ENCODE peak calls at places on chromosomes 6 and 20, in four cellular contexts. O is fibroblast of lung, U is left lung, T is uterus. X is an unnamed sample.

GRCh38 chr6:27295301-27296079 is 16.6 kb downstream of the POM121L2 start:
- DNase-seq in T (no peak), O (peak; percentile 66), U (no peak), X (no peak)

GRCh38 chr6:150142657-150143501 is at the start of gene PPP1R14C:
- DNase-seq in U (peak; percentile 88), O (no peak), T (no peak), X (no peak)

GRCh38 chr6:98416027-98416426 is 418.3 kb upstream of the POU3F2 start:
- DNase-seq in U (no peak), O (no peak), T (no peak), X (no peak)

GRCh38 chr6:77467038-77467437 is 3.7 kb upstream of the HTR1B start:
- DNase-seq in T (no peak), O (peak; percentile 31), U (no peak), X (no peak)

GRCh38 chr6:13615802-13616140 is 636 bp downstream of the NOL7 start:
- DNase-seq in O (peak; percentile 45), U (peak; percentile 89), T (peak; percentile 32), X (peak; percentile 33)

GRCh38 chr20:49318430-49319203 is 40.8 kb upstream of the ZNFX1 start:
- DNase-seq in U (peak; percentile 83), O (no peak), T (no peak), X (no peak)

GRCh38 chr6:25253371-25253770 is 25.8 kb upstream of the CARMIL1 start:
- DNase-seq in U (no peak), O (no peak), T (no peak), X (no peak)

GRCh38 chr6:10402648-10403311 is 12.1 kb downstream of the TFAP2A start:
- DNase-seq in U (no peak), T (no peak), O (no peak), X (no peak)

GRCh38 chr20:36407196-36407733 is 101.1 kb downstream of the DLGAP4 start:
- DNase-seq in U (no peak), O (no peak), T (no peak), X (no peak)

GRCh38 chr20:819680-820327 is 13.7 kb upstream of the FAM110A start:
- DNase-seq in U (no peak), O (no peak), T (no peak), X (no peak)

GRCh38 chr6:111792914-111793700 is 80.1 kb downstream of the FYN start:
- DNase-seq in U (no peak), T (no peak), O (no peak), X (no peak)

GRCh38 chr6:138517635-138518034 is 18.3 kb upstream of the NHSL1 start:
- DNase-seq in T (peak; percentile 24), U (no peak), O (peak; percentile 46), X (no peak)

GRCh38 chr6:67880939-67881705 is 754.0 kb upstream of the ADGRB3 start:
- DNase-seq in O (peak; percentile 44), U (peak; percentile 22), T (no peak), X (no peak)

GRCh38 chr6:109370336-109370735 is 11.9 kb downstream of the CD164 start:
- DNase-seq in O (no peak), T (no peak), U (no peak), X (no peak)
- H3K4me1 ChIP-seq in O (no peaks in the 10 kb centered on the region), T (no peaks in the 10 kb centered on the region), U (peaks cover 9% of the 10 kb centered on the region), X (no peaks in the 10 kb centered on the region)

GRCh38 chr6:43269273-43270007 is 26.2 kb downstream of the TTBK1 start:
- DNase-seq in O (no peak), T (no peak), U (no peak), X (no peak)
- H3K4me3 ChIP-seq in O (peak overlapping the region; percentile 42), T (peak overlapping the region; percentile 21), U (peak overlapping the region; percentile 3), X (peak overlapping the region; percentile 62)

GRCh38 chr6:85460154-85460950 is 10.5 kb downstream of the NT5E start:
- DNase-seq in U (no peak), T (no peak), O (no peak), X (no peak)

GRCh38 chr6:85458184-85458583 is 8.3 kb downstream of the NT5E start:
- DNase-seq in U (no peak), O (no peak), T (no peak), X (no peak)

GRCh38 chr6:85456782-85457181 is 6.9 kb downstream of the NT5E start:
- DNase-seq in O (no peak), U (no peak), T (no peak), X (no peak)

GRCh38 chr6:85459224-85459901 is 9.5 kb downstream of the NT5E start:
- DNase-seq in T (no peak), U (no peak), O (peak; percentile 70), X (no peak)

GRCh38 chr6:85458782-85459181 is 8.9 kb downstream of the NT5E start:
- DNase-seq in T (no peak), O (no peak), U (no peak), X (no peak)
- H3K4me1 ChIP-seq in T (peaks cover 25% of the 10 kb centered on the region), O (peaks cover 48% of the 10 kb centered on the region), U (no peaks in the 10 kb centered on the region), X (no peaks in the 10 kb centered on the region)

GRCh38 chr6:91482498-91482897 is 895.6 kb upstream of the MAP3K7 start:
- DNase-seq in O (no peak), T (no peak), U (no peak), X (no peak)
- H3K4me3 ChIP-seq in O (no peak overlapping the region), T (no peak overlapping the region), U (no peak overlapping the region), X (no peak overlapping the region)

GRCh38 chr6:142871910-142872331 is 73.1 kb downstream of the HIVEP2 start:
- DNase-seq in U (no peak), O (peak; percentile 84), T (no peak), X (peak; percentile 63)
- H3K4me1 ChIP-seq in U (peaks cover 3% of the 10 kb centered on the region), O (peaks cover 6% of the 10 kb centered on the region), T (peaks cover 3% of the 10 kb centered on the region), X (no peaks in the 10 kb centered on the region)

DNA sequence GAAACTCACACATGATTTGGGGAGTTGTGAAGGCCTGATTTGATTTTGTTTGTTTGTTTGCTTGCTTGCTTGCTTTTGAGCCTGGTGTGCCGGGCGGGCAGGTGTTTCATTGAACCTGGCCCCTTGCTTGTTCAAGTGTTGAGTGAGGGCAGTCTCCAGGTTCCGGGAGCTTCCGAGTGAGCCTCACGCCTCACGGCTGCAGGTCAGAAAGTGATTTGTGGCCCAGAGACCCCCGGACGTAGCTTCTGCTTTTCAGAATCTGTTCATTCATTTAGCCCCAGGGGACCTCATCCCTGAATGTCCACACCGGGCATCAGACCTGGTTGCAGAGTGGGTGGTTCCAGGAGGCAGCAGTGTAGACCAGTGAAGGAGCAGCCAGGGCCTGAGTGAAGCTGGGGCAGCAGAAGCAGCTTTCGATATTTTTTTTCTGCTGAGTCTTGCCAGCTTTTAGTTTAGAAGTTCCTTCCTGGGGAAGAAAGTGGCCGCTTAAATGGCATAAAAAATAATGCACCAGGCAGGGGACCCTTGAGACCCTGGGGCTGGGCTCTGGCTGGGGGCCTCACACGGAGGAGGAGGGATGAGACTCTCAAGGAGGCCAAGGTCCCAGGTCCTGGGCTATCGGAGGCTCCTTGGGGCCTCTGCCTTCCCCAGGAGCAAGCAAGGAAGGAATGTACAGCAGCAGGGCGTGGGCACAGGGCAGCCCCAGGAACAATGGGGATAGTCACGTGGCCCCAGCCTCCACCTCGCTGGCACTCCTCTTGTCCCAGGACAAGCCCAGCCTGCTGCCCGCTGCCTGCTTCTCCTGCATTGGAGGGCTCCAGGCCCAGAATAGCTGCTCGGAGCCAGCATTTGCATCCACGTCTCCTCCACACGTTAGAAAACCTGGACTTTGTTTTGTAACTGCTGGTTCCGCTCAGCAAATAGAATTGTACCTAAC is 89.2 kb upstream of the BHLHE23 start:
- DNase-seq in T (peak; percentile 8), O (no peak), U (peak; percentile 67), X (peak; percentile 25)
- H3K4me3 ChIP-seq in T (no peak overlapping the region), O (no peak overlapping the region), U (no peak overlapping the region), X (no peak overlapping the region)

GRCh38 chr6:56655250-56655649 is 12.6 kb upstream of the DST start:
- DNase-seq in T (no peak), O (peak; percentile 64), U (no peak), X (no peak)

GRCh38 chr6:56655996-56656395 is 13.3 kb upstream of the DST start:
- DNase-seq in T (no peak), O (no peak), U (no peak), X (no peak)

GRCh38 chr6:56652231-56652630 is 9.5 kb upstream of the DST start:
- DNase-seq in O (no peak), T (no peak), U (no peak), X (no peak)

GRCh38 chr6:56650191-56650590 is 7.5 kb upstream of the DST start:
- DNase-seq in T (no peak), O (no peak), U (no peak), X (no peak)

GRCh38 chr6:56652994-56653393 is 10.3 kb upstream of the DST start:
- DNase-seq in T (no peak), U (no peak), O (peak; percentile 83), X (no peak)
- H3K4me1 ChIP-seq in T (no peaks in the 10 kb centered on the region), U (peaks cover 26% of the 10 kb centered on the region), O (peaks cover 17% of the 10 kb centered on the region), X (peaks cover 5% of the 10 kb centered on the region)

GRCh38 chr6:152980656-152981055 is 2.2 kb downstream of the FBXO5 start:
- DNase-seq in U (no peak), O (no peak), T (no peak), X (no peak)

GRCh38 chr6:152981219-152981618 is 1.6 kb downstream of the FBXO5 start:
- DNase-seq in O (no peak), T (no peak), U (no peak), X (no peak)

GRCh38 chr6:152978058-152978457 is 4.8 kb downstream of the FBXO5 start:
- DNase-seq in U (no peak), O (no peak), T (no peak), X (no peak)

GRCh38 chr6:152976749-152977148 is 6.1 kb downstream of the FBXO5 start:
- DNase-seq in T (no peak), O (peak; percentile 47), U (no peak), X (no peak)

GRCh38 chr6:152979116-152979515 is 3.7 kb downstream of the FBXO5 start:
- DNase-seq in O (no peak), T (no peak), U (no peak), X (no peak)
- H3K4me3 ChIP-seq in O (no peak overlapping the region), T (no peak overlapping the region), U (no peak overlapping the region), X (no peak overlapping the region)

GRCh38 chr20:38033330-38034107 is at the start of the genes RPRD1B and TTI1:
- DNase-seq in O (peak; percentile 87), U (peak; percentile 95), T (peak; percentile 89), X (peak; percentile 90)

GRCh38 chr20:38031957-38032356 is 1.3 kb downstream of the TTI1 start:
- DNase-seq in U (no peak), O (no peak), T (no peak), X (no peak)

GRCh38 chr20:38032585-38033329 is 499 bp downstream of the TTI1 start:
- DNase-seq in T (no peak), O (no peak), U (no peak), X (peak; percentile 49)

GRCh38 chr20:38034108-38034649 is 633 bp downstream of the RPRD1B start:
- DNase-seq in U (no peak), T (no peak), O (no peak), X (no peak)

DNA sequence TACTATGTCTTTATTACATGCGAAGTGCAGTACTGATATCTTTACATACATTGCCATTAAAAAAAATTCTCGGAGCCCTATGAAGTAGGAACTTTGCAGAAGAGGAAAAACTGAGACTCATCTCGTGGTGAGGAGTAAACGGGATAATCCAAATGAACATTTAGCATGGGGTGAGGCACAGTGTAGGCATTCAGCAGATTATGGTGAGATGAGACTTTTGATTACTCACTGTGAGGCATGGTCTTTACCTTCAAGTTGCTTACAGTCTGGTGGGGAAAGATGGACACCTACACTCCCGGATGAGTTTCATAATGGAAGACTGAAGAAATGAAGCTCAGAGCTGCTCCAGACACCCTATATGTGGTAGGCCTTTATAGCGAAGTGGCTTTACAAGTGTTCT is 1.4 kb downstream of the RPRD1B start:
- DNase-seq in O (no peak), T (no peak), U (no peak), X (no peak)
- H3K4me1 ChIP-seq in O (peaks cover 6% of the 10 kb centered on the region), T (peaks cover 8% of the 10 kb centered on the region), U (peaks cover 26% of the 10 kb centered on the region), X (peaks cover 28% of the 10 kb centered on the region)

GRCh38 chr20:45374101-45374467 is 4.0 kb downstream of the TP53TG5 start:
- DNase-seq in T (no peak), O (no peak), U (no peak), X (no peak)
- H3K4me3 ChIP-seq in T (peak overlapping the region; percentile 42), O (peak overlapping the region; percentile 55), U (peak overlapping the region; percentile 37), X (peak overlapping the region; percentile 68)

X was measured in breast epithelium.